ENCODE peak calls at places on chromosomes 7 and 10, in nine cellular contexts. One of them, this sample, is unnamed.

GRCh38 chr10:15035385-15036301 is 8.1 kb upstream of the OLAH start:
- DNase-seq in NCI-H510A treated with DMSO at 0.1 percent for 48 hours: no peak
- DNase-seq in AML-193: no peak
- DNase-seq in Peyer's patch: no peak
- DNase-seq in activated CD8-positive, alpha-beta memory T cell treated with anti-CD3 and anti-CD28 coated beads for 24 hours: no peak
- DNase-seq in dermis blood vessel endothelial cell: peak
- DNase-seq in stimulated activated CD4-positive, alpha-beta T cell treated with anti-CD3 and anti-CD28 coated beads, Interleukin-4, amount 100 ng/mL, for 24 hours: no peak
- DNase-seq in AG09319: no peak
- DNase-seq in caudate nucleus: no peak
- DNase-seq in this sample: peak

GRCh38 chr10:126558881-126559280 is 111.6 kb downstream of the C10orf90 start:
- DNase-seq in NCI-H510A treated with DMSO at 0.1 percent for 48 hours: no peak
- DNase-seq in AML-193: no peak
- DNase-seq in Peyer's patch: no peak
- DNase-seq in activated CD8-positive, alpha-beta memory T cell treated with anti-CD3 and anti-CD28 coated beads for 24 hours: no peak
- DNase-seq in dermis blood vessel endothelial cell: no peak
- DNase-seq in stimulated activated CD4-positive, alpha-beta T cell treated with anti-CD3 and anti-CD28 coated beads, Interleukin-4, amount 100 ng/mL, for 24 hours: no peak
- DNase-seq in AG09319: no peak
- DNase-seq in caudate nucleus: no peak
- DNase-seq in this sample: no peak

GRCh38 chr10:60914676-60915075 is 29.3 kb downstream of the RHOBTB1 start:
- DNase-seq in NCI-H510A treated with DMSO at 0.1 percent for 48 hours: no peak
- DNase-seq in AML-193: no peak
- DNase-seq in Peyer's patch: no peak
- DNase-seq in activated CD8-positive, alpha-beta memory T cell treated with anti-CD3 and anti-CD28 coated beads for 24 hours: no peak
- DNase-seq in dermis blood vessel endothelial cell: peak
- DNase-seq in stimulated activated CD4-positive, alpha-beta T cell treated with anti-CD3 and anti-CD28 coated beads, Interleukin-4, amount 100 ng/mL, for 24 hours: no peak
- DNase-seq in AG09319: peak
- DNase-seq in caudate nucleus: no peak
- DNase-seq in this sample: peak

GRCh38 chr7:98282727-98283126 is 1.2 kb downstream of the BRI3 start:
- DNase-seq in NCI-H510A treated with DMSO at 0.1 percent for 48 hours: no peak
- DNase-seq in AML-193: no peak
- DNase-seq in Peyer's patch: no peak
- DNase-seq in activated CD8-positive, alpha-beta memory T cell treated with anti-CD3 and anti-CD28 coated beads for 24 hours: no peak
- DNase-seq in dermis blood vessel endothelial cell: peak
- DNase-seq in stimulated activated CD4-positive, alpha-beta T cell treated with anti-CD3 and anti-CD28 coated beads, Interleukin-4, amount 100 ng/mL, for 24 hours: no peak
- DNase-seq in AG09319: no peak
- DNase-seq in caudate nucleus: no peak
- DNase-seq in this sample: no peak

GRCh38 chr10:112246-112645 is 23.0 kb upstream of the ZMYND11 start:
- DNase-seq in NCI-H510A treated with DMSO at 0.1 percent for 48 hours: no peak
- DNase-seq in AML-193: no peak
- DNase-seq in Peyer's patch: no peak
- DNase-seq in activated CD8-positive, alpha-beta memory T cell treated with anti-CD3 and anti-CD28 coated beads for 24 hours: no peak
- DNase-seq in dermis blood vessel endothelial cell: no peak
- DNase-seq in stimulated activated CD4-positive, alpha-beta T cell treated with anti-CD3 and anti-CD28 coated beads, Interleukin-4, amount 100 ng/mL, for 24 hours: no peak
- DNase-seq in AG09319: no peak
- DNase-seq in caudate nucleus: no peak
- DNase-seq in this sample: no peak

GRCh38 chr10:69845574-69846251 is 44.0 kb downstream of the COL13A1 start:
- DNase-seq in NCI-H510A treated with DMSO at 0.1 percent for 48 hours: peak
- DNase-seq in AML-193: no peak
- DNase-seq in Peyer's patch: no peak
- DNase-seq in activated CD8-positive, alpha-beta memory T cell treated with anti-CD3 and anti-CD28 coated beads for 24 hours: no peak
- DNase-seq in dermis blood vessel endothelial cell: peak
- DNase-seq in stimulated activated CD4-positive, alpha-beta T cell treated with anti-CD3 and anti-CD28 coated beads, Interleukin-4, amount 100 ng/mL, for 24 hours: no peak
- DNase-seq in AG09319: no peak
- DNase-seq in caudate nucleus: no peak
- DNase-seq in this sample: no peak

GRCh38 chr10:38038107-38038931 is 27.8 kb downstream of the ZNF33A start:
- DNase-seq in NCI-H510A treated with DMSO at 0.1 percent for 48 hours: no peak
- DNase-seq in AML-193: peak
- DNase-seq in Peyer's patch: no peak
- DNase-seq in activated CD8-positive, alpha-beta memory T cell treated with anti-CD3 and anti-CD28 coated beads for 24 hours: no peak
- DNase-seq in dermis blood vessel endothelial cell: no peak
- DNase-seq in stimulated activated CD4-positive, alpha-beta T cell treated with anti-CD3 and anti-CD28 coated beads, Interleukin-4, amount 100 ng/mL, for 24 hours: no peak
- DNase-seq in AG09319: no peak
- DNase-seq in caudate nucleus: no peak
- DNase-seq in this sample: no peak

GRCh38 chr10:97810476-97810875 is 38.7 kb upstream of the SFRP5 start:
- DNase-seq in NCI-H510A treated with DMSO at 0.1 percent for 48 hours: peak
- DNase-seq in AML-193: no peak
- DNase-seq in Peyer's patch: no peak
- DNase-seq in activated CD8-positive, alpha-beta memory T cell treated with anti-CD3 and anti-CD28 coated beads for 24 hours: no peak
- DNase-seq in dermis blood vessel endothelial cell: peak
- DNase-seq in stimulated activated CD4-positive, alpha-beta T cell treated with anti-CD3 and anti-CD28 coated beads, Interleukin-4, amount 100 ng/mL, for 24 hours: no peak
- DNase-seq in AG09319: no peak
- DNase-seq in caudate nucleus: no peak
- DNase-seq in this sample: no peak

GRCh38 chr7:143288836-143289235 is 685 bp downstream of the CASP2 start:
- DNase-seq in NCI-H510A treated with DMSO at 0.1 percent for 48 hours: peak
- DNase-seq in AML-193: no peak
- DNase-seq in Peyer's patch: no peak
- DNase-seq in activated CD8-positive, alpha-beta memory T cell treated with anti-CD3 and anti-CD28 coated beads for 24 hours: no peak
- DNase-seq in dermis blood vessel endothelial cell: peak
- DNase-seq in stimulated activated CD4-positive, alpha-beta T cell treated with anti-CD3 and anti-CD28 coated beads, Interleukin-4, amount 100 ng/mL, for 24 hours: no peak
- DNase-seq in AG09319: no peak
- DNase-seq in caudate nucleus: no peak
- DNase-seq in this sample: no peak

GRCh38 chr7:100266576-100267354 is 40.7 kb upstream of the SPDYE3 start:
- DNase-seq in NCI-H510A treated with DMSO at 0.1 percent for 48 hours: no peak
- DNase-seq in AML-193: no peak
- DNase-seq in Peyer's patch: no peak
- DNase-seq in activated CD8-positive, alpha-beta memory T cell treated with anti-CD3 and anti-CD28 coated beads for 24 hours: no peak
- DNase-seq in dermis blood vessel endothelial cell: peak
- DNase-seq in stimulated activated CD4-positive, alpha-beta T cell treated with anti-CD3 and anti-CD28 coated beads, Interleukin-4, amount 100 ng/mL, for 24 hours: no peak
- DNase-seq in AG09319: no peak
- DNase-seq in caudate nucleus: no peak
- DNase-seq in this sample: no peak

GRCh38 chr10:101940916-101941315 is 97.3 kb upstream of the KCNIP2 start:
- DNase-seq in NCI-H510A treated with DMSO at 0.1 percent for 48 hours: no peak
- DNase-seq in AML-193: no peak
- DNase-seq in Peyer's patch: no peak
- DNase-seq in activated CD8-positive, alpha-beta memory T cell treated with anti-CD3 and anti-CD28 coated beads for 24 hours: no peak
- DNase-seq in dermis blood vessel endothelial cell: peak
- DNase-seq in stimulated activated CD4-positive, alpha-beta T cell treated with anti-CD3 and anti-CD28 coated beads, Interleukin-4, amount 100 ng/mL, for 24 hours: no peak
- DNase-seq in AG09319: no peak
- DNase-seq in caudate nucleus: no peak
- DNase-seq in this sample: no peak

GRCh38 chr10:63710703-63711102 is 189.5 kb downstream of the REEP3 start:
- DNase-seq in NCI-H510A treated with DMSO at 0.1 percent for 48 hours: no peak
- DNase-seq in AML-193: no peak
- DNase-seq in Peyer's patch: no peak
- DNase-seq in activated CD8-positive, alpha-beta memory T cell treated with anti-CD3 and anti-CD28 coated beads for 24 hours: no peak
- DNase-seq in dermis blood vessel endothelial cell: no peak
- DNase-seq in stimulated activated CD4-positive, alpha-beta T cell treated with anti-CD3 and anti-CD28 coated beads, Interleukin-4, amount 100 ng/mL, for 24 hours: no peak
- DNase-seq in AG09319: no peak
- DNase-seq in caudate nucleus: no peak
- DNase-seq in this sample: no peak

GRCh38 chr7:55052726-55053431 is 34.1 kb downstream of the EGFR start:
- DNase-seq in NCI-H510A treated with DMSO at 0.1 percent for 48 hours: no peak
- DNase-seq in AML-193: no peak
- DNase-seq in Peyer's patch: no peak
- DNase-seq in activated CD8-positive, alpha-beta memory T cell treated with anti-CD3 and anti-CD28 coated beads for 24 hours: no peak
- DNase-seq in dermis blood vessel endothelial cell: no peak
- DNase-seq in stimulated activated CD4-positive, alpha-beta T cell treated with anti-CD3 and anti-CD28 coated beads, Interleukin-4, amount 100 ng/mL, for 24 hours: no peak
- DNase-seq in AG09319: no peak
- DNase-seq in caudate nucleus: no peak
- DNase-seq in this sample: no peak

GRCh38 chr7:132508724-132509348 is 67.4 kb downstream of the PLXNA4 start:
- DNase-seq in NCI-H510A treated with DMSO at 0.1 percent for 48 hours: peak
- DNase-seq in AML-193: no peak
- DNase-seq in Peyer's patch: no peak
- DNase-seq in activated CD8-positive, alpha-beta memory T cell treated with anti-CD3 and anti-CD28 coated beads for 24 hours: no peak
- DNase-seq in dermis blood vessel endothelial cell: no peak
- DNase-seq in stimulated activated CD4-positive, alpha-beta T cell treated with anti-CD3 and anti-CD28 coated beads, Interleukin-4, amount 100 ng/mL, for 24 hours: no peak
- DNase-seq in AG09319: no peak
- DNase-seq in caudate nucleus: no peak
- DNase-seq in this sample: no peak

GRCh38 chr10:102413053-102413705 is 5.4 kb downstream of the PSD start:
- DNase-seq in NCI-H510A treated with DMSO at 0.1 percent for 48 hours: peak
- DNase-seq in AML-193: no peak
- DNase-seq in Peyer's patch: no peak
- DNase-seq in activated CD8-positive, alpha-beta memory T cell treated with anti-CD3 and anti-CD28 coated beads for 24 hours: peak
- DNase-seq in dermis blood vessel endothelial cell: no peak
- DNase-seq in stimulated activated CD4-positive, alpha-beta T cell treated with anti-CD3 and anti-CD28 coated beads, Interleukin-4, amount 100 ng/mL, for 24 hours: no peak
- DNase-seq in AG09319: no peak
- DNase-seq in caudate nucleus: no peak
- DNase-seq in this sample: no peak

GRCh38 chr10:22630229-22631174 is 83.9 kb downstream of the PIP4K2A start:
- DNase-seq in NCI-H510A treated with DMSO at 0.1 percent for 48 hours: no peak
- DNase-seq in AML-193: peak
- DNase-seq in Peyer's patch: no peak
- DNase-seq in activated CD8-positive, alpha-beta memory T cell treated with anti-CD3 and anti-CD28 coated beads for 24 hours: peak
- DNase-seq in dermis blood vessel endothelial cell: peak
- DNase-seq in stimulated activated CD4-positive, alpha-beta T cell treated with anti-CD3 and anti-CD28 coated beads, Interleukin-4, amount 100 ng/mL, for 24 hours: peak
- DNase-seq in AG09319: no peak
- DNase-seq in caudate nucleus: no peak
- DNase-seq in this sample: no peak

GRCh38 chr10:3480281-3480999 is 304.6 kb downstream of the KLF6 start:
- DNase-seq in NCI-H510A treated with DMSO at 0.1 percent for 48 hours: no peak
- DNase-seq in AML-193: no peak
- DNase-seq in Peyer's patch: no peak
- DNase-seq in activated CD8-positive, alpha-beta memory T cell treated with anti-CD3 and anti-CD28 coated beads for 24 hours: no peak
- DNase-seq in dermis blood vessel endothelial cell: no peak
- DNase-seq in stimulated activated CD4-positive, alpha-beta T cell treated with anti-CD3 and anti-CD28 coated beads, Interleukin-4, amount 100 ng/mL, for 24 hours: no peak
- DNase-seq in AG09319: no peak
- DNase-seq in caudate nucleus: no peak
- DNase-seq in this sample: no peak

GRCh38 chr10:7788640-7789335 is 811 bp downstream of the ATP5F1C start:
- DNase-seq in NCI-H510A treated with DMSO at 0.1 percent for 48 hours: no peak
- DNase-seq in AML-193: no peak
- DNase-seq in Peyer's patch: no peak
- DNase-seq in activated CD8-positive, alpha-beta memory T cell treated with anti-CD3 and anti-CD28 coated beads for 24 hours: no peak
- DNase-seq in dermis blood vessel endothelial cell: peak
- DNase-seq in stimulated activated CD4-positive, alpha-beta T cell treated with anti-CD3 and anti-CD28 coated beads, Interleukin-4, amount 100 ng/mL, for 24 hours: no peak
- DNase-seq in AG09319: no peak
- DNase-seq in caudate nucleus: no peak
- DNase-seq in this sample: no peak

This sample was measured in AG04450.